ENCODE peak calls at places on chromosomes 16 and 17, in six cellular contexts. U is GM23338, L is psoas muscle, G is cardiac muscle cell, V is IMR-90, C is AG04450. E is an unnamed sample.

GRCh38 chr16:9360075-9360474 is 268.6 kb downstream of the HAPSTR1 start:
- DNase-seq in G (no peak), U (no peak), C (no peak), L (no peak), V (no peak), E (no peak)

GRCh38 chr17:77086433-77087010 is 54.2 kb upstream of the SEC14L1 start:
- DNase-seq in L (peak), U (peak), C (peak), G (peak), V (peak), E (peak)

GRCh38 chr16:1494129-1494640 is 1.0 kb downstream of the TELO2 start:
- DNase-seq in V (peak), C (peak), G (peak), L (peak), U (peak), E (peak)

GRCh38 chr17:80845863-80846671 is 145.6 kb upstream of the CHMP6 start:
- DNase-seq in V (no peak), U (no peak), L (peak), G (no peak), C (no peak), E (peak)

GRCh38 chr17:74558882-74559519 is 8.3 kb downstream of the CD300H start:
- DNase-seq in C (no peak), V (no peak), L (no peak), U (peak), G (no peak), E (no peak)

GRCh38 chr16:58393138-58393504 is 850 bp downstream of the GINS3 start:
- DNase-seq in L (no peak), C (no peak), V (no peak), U (no peak), G (peak), E (no peak)

GRCh38 chr16:81625544-81626152 is 153.4 kb upstream of the PLCG2 start:
- DNase-seq in C (no peak), L (no peak), V (peak), U (no peak), G (no peak), E (no peak)

GRCh38 chr16:291539-291938 is 8.6 kb downstream of the PDIA2 start:
- DNase-seq in G (no peak), C (no peak), U (no peak), V (no peak), L (no peak), E (no peak)

GRCh38 chr17:45320931-45321461 is 4.2 kb upstream of the MAP3K14 start:
- DNase-seq in L (no peak), V (peak), C (peak), G (peak), U (no peak), E (no peak)

GRCh38 chr16:67707210-67707609 is 11.9 kb downstream of the GFOD2 start:
- DNase-seq in U (no peak), L (no peak), V (no peak), C (no peak), G (no peak), E (no peak)

GRCh38 chr17:1087381-1088241 is 90.7 kb downstream of the TIMM22 start:
- DNase-seq in U (peak), G (no peak), C (no peak), V (no peak), L (peak), E (peak)

GRCh38 chr17:1992541-1992940 is 32.6 kb downstream of the RTN4RL1 start:
- DNase-seq in C (no peak), U (no peak), L (peak), G (no peak), V (no peak), E (no peak)

GRCh38 chr16:59880626-59881025 is 1146.5 kb upstream of the GOT2 start:
- DNase-seq in L (no peak), G (no peak), U (no peak), V (no peak), C (no peak), E (no peak)

GRCh38 chr17:74582633-74583032 is 9.4 kb downstream of the CD300LD start:
- DNase-seq in U (no peak), L (no peak), V (no peak), G (no peak), C (no peak), E (no peak)

GRCh38 chr17:80892019-80892855 is 99.4 kb upstream of the CHMP6 start:
- DNase-seq in L (peak), V (peak), G (peak), C (peak), U (no peak), E (peak)

GRCh38 chr17:44872131-44872768 is 24.6 kb downstream of the HIGD1B start:
- DNase-seq in C (no peak), L (peak), V (no peak), U (no peak), G (peak), E (no peak)

GRCh38 chr17:12523244-12523643 is 142.4 kb upstream of the MYOCD start:
- DNase-seq in C (no peak), V (no peak), U (no peak), L (no peak), G (no peak), E (no peak)

GRCh38 chr17:12519956-12520594 is 145.6 kb upstream of the MYOCD start:
- DNase-seq in C (no peak), G (no peak), U (no peak), L (no peak), V (no peak), E (no peak)

GRCh38 chr17:12522743-12523181 is 142.9 kb upstream of the MYOCD start:
- DNase-seq in G (peak), L (no peak), C (no peak), V (peak), U (peak), E (no peak)

GRCh38 chr17:12522336-12522735 is 143.4 kb upstream of the MYOCD start:
- DNase-seq in V (no peak), C (no peak), L (no peak), G (no peak), U (no peak), E (no peak)

DNA sequence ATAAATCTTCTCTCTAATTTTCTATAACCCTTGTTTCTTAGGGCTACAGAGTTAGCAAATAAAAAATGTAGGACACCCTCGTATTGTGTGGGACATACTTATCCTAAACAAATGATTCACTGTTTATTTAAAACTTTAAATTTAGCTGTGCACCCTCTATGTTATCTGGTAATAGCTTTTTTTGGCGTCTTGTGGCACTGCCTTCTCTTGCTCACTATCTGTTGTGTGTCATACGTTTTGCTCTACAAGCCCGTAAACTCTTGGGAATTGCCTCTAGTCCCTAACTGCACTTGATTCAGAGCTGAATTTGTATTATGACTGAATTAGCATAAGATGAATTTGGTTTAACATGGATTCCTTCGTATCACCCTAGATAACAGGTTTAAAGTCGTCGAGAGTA is 144.3 kb upstream of the MYOCD start:
- DNase-seq in C (no peak), V (peak), G (no peak), L (no peak), U (no peak), E (no peak)
- H3K4me3 ChIP-seq in C (no peak), V (no peak), G (no peak), L (no peak), U (no peak), E (no peak)

GRCh38 chr16:15498427-15499175 is 64.2 kb downstream of the BMERB1 start:
- DNase-seq in G (peak), U (peak), V (peak), L (no peak), C (no peak), E (no peak)

GRCh38 chr16:15507299-15507958 is 73.0 kb downstream of the BMERB1 start:
- DNase-seq in U (no peak), C (no peak), V (peak), L (no peak), G (peak), E (no peak)

GRCh38 chr16:15506441-15506840 is 72.1 kb downstream of the BMERB1 start:
- DNase-seq in U (no peak), V (no peak), G (no peak), C (no peak), L (no peak), E (no peak)

GRCh38 chr16:15507959-15508336 is 73.6 kb downstream of the BMERB1 start:
- DNase-seq in C (no peak), L (no peak), G (no peak), U (no peak), V (no peak), E (no peak)

GRCh38 chr16:15502041-15502725 is 67.8 kb downstream of the BMERB1 start:
- DNase-seq in L (no peak), C (peak), V (peak), G (peak), U (peak), E (no peak)
- H3K27ac ChIP-seq in L (no peak), C (peak), V (peak), G (no peak), U (no peak), E (no peak)

GRCh38 chr16:11329891-11330290 is 15.4 kb upstream of the RMI2 start:
- DNase-seq in L (no peak), V (no peak), C (no peak), U (no peak), G (peak), E (no peak)
- H3K4me3 ChIP-seq in L (no peak), V (no peak), C (no peak), U (no peak), G (no peak), E (no peak)

GRCh38 chr16:17260271-17260849 is 210.4 kb downstream of the XYLT1 start:
- DNase-seq in G (no peak), L (no peak), C (no peak), V (no peak), U (no peak), E (no peak)
- H3K27ac ChIP-seq in G (no peak), L (no peak), C (no peak), V (no peak), U (no peak), E (no peak)

GRCh38 chr16:25063865-25064264 is 47.7 kb upstream of the LCMT1 start:
- DNase-seq in L (no peak), G (peak), C (no peak), V (peak), U (no peak), E (no peak)

GRCh38 chr16:25064967-25065366 is 46.6 kb upstream of the LCMT1 start:
- DNase-seq in U (peak), L (no peak), G (no peak), V (peak), C (no peak), E (no peak)

GRCh38 chr16:25066747-25067631 is 44.6 kb upstream of the LCMT1 start:
- DNase-seq in L (peak), C (no peak), G (peak), U (peak), V (peak), E (peak)

GRCh38 chr16:25065899-25066298 is 45.6 kb upstream of the LCMT1 start:
- DNase-seq in L (no peak), U (peak), G (no peak), V (no peak), C (no peak), E (peak)

DNA sequence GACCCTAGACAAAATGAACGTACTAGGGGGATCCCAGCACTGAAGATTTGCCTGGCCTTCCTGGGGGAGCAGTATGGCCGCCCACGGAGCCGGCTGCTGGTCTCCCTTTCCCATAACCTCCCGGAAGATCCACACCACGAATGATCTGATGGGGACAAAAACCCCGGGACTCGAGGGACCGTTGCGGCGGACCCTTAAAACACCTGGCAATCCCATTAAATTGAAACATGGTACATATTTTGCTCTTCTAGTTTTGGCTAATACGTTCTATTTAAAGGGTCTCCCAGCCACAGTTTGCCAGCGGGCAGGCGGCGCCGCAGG is 45.2 kb upstream of the LCMT1 start:
- DNase-seq in G (no peak), L (no peak), C (no peak), V (no peak), U (no peak), E (no peak)
- H3K4me3 ChIP-seq in G (peak), L (peak), C (peak), V (peak), U (peak), E (peak)

GRCh38 chr16:85350973-85351372 is 238.7 kb upstream of the CIBAR2 start:
- DNase-seq in V (peak), G (peak), U (no peak), C (peak), L (peak), E (peak)
- H3K27ac ChIP-seq in V (no peak), G (no peak), U (no peak), C (peak), L (peak), E (no peak)

DNA sequence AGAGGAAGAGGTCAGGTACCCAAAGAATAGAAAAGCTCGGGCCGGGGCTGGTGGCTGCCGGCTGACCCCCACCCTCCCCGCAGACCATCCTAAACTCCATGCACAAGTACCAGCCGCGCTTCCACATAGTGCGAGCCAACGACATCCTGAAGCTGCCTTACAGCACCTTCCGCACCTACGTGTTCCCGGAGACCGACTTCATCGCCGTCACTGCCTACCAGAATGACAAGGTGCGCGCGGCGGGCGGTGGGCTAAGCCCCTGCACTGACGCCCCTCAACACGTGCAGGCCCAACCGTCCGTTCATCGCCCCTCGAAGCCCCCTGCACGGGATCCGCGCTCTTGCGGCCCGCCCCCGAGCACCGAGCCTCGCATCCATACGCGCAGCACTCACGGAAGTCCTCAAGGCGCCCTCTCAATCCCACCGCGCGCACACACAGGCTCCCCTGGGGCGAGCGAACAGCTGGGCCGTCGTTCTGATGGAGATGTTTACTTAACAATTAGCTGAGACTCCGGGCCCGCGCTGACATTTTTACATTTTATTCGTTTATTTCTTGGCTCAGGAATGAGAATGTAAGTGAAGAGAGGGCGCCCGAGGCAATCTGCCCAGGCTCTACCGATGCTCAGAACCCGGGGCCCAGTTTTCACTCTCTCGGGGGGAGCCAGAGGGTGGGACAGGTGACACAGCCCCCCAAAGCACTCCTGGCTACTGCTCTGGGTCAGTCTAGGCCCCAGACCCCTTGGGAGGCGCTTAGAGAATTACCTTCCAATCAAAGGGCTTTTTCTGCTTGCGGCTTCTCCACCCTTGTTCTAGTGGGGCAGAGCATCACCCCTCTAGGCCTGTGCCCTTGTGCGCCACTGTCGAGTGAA is 3.6 kb downstream of the TBX2 start:
- DNase-seq in U (peak), C (no peak), V (peak), G (no peak), L (peak), E (peak)
- H3K4me3 ChIP-seq in U (peak), C (peak), V (peak), G (peak), L (peak), E (peak)

E was measured in Peyer's patch.